ENCODE peak calls at places on chromosomes 1 and 21, in five cellular contexts. J is stomach, C is sigmoid colon, F is SK-N-SH, I is transverse colon. O is an unnamed sample. For H3K4me1, the result is how much of the 10 kb centered on the place peaks cover.

GRCh38 chr1:117671781-117672501 is 66.1 kb downstream of the TENT5C start:
- DNase-seq in J (peak), C (peak), F (no peak), I (peak), O (no peak)

GRCh38 chr1:218759795-218760194 is 413.9 kb upstream of the LYPLAL1 start:
- DNase-seq in J (no peak), C (no peak), F (no peak), I (no peak), O (no peak)

GRCh38 chr1:77687519-77687906 is 5.1 kb upstream of the ZZZ3 start:
- DNase-seq in J (no peak), C (no peak), F (no peak), I (no peak), O (no peak)

GRCh38 chr1:226886142-226886901 is 15.9 kb downstream of the PSEN2 start:
- DNase-seq in J (no peak), C (no peak), F (no peak), I (no peak), O (no peak)

GRCh38 chr21:26845066-26845749 is at the start of gene ADAMTS1:
- DNase-seq in J (peak), C (peak), F (peak), I (peak), O (peak)

GRCh38 chr1:201361652-201362504 is 15.6 kb downstream of the TNNT2 start:
- DNase-seq in J (no peak), C (no peak), F (peak), I (peak), O (no peak)

GRCh38 chr1:40849801-40850592 is 12.2 kb downstream of the CITED4 start:
- DNase-seq in J (peak), C (peak), F (peak), I (peak), O (peak)

GRCh38 chr1:115757866-115758265 is 10.6 kb downstream of the CASQ2 start:
- DNase-seq in J (no peak), C (no peak), F (no peak), I (no peak), O (peak)

GRCh38 chr21:20249401-20249800 is 748.8 kb upstream of the NCAM2 start:
- DNase-seq in J (no peak), C (no peak), F (no peak), I (no peak), O (no peak)

GRCh38 chr1:186950547-186950946 is 121.8 kb downstream of the PLA2G4A start:
- DNase-seq in J (no peak), C (no peak), F (no peak), I (no peak), O (no peak)

GRCh38 chr1:209879539-209879938 is 51.8 kb downstream of the UTP25 start:
- DNase-seq in J (no peak), C (no peak), F (peak), I (no peak), O (no peak)

GRCh38 chr1:114648503-114648902 is 21.3 kb downstream of the DENND2C start:
- DNase-seq in J (no peak), C (no peak), F (no peak), I (no peak), O (no peak)

GRCh38 chr21:42513985-42514882 is 582 bp downstream of the SLC37A1 start:
- DNase-seq in J (peak), C (peak), F (peak), I (peak), O (no peak)

GRCh38 chr1:78520216-78520615 is 29.4 kb downstream of the PTGFR start:
- DNase-seq in J (no peak), C (no peak), F (no peak), I (no peak), O (no peak)

GRCh38 chr1:235649722-235650163 is at the start of gene GNG4:
- DNase-seq in J (no peak), C (peak), F (peak), I (no peak), O (peak)

GRCh38 chr1:166848193-166848592 is 8.9 kb downstream of the POGK start:
- DNase-seq in J (no peak), C (no peak), F (no peak), I (no peak), O (no peak)

GRCh38 chr1:43835141-43836021 is 98.2 kb upstream of the ARTN start:
- DNase-seq in J (no peak), C (no peak), F (peak), I (no peak), O (peak)

GRCh38 chr1:168531605-168532345 is 12.0 kb downstream of the XCL2 start:
- DNase-seq in J (no peak), C (no peak), F (peak), I (no peak), O (no peak)

GRCh38 chr1:234326493-234327366 is 46.5 kb upstream of the COA6 start:
- DNase-seq in J (peak), C (no peak), F (peak), I (peak), O (peak)

GRCh38 chr1:95905818-95906395 is 671.9 kb downstream of the RWDD3 start:
- DNase-seq in J (no peak), C (no peak), F (peak), I (no peak), O (no peak)

GRCh38 chr1:111471538-111471937 is 2.2 kb upstream of the C1orf162 start:
- DNase-seq in J (no peak), C (no peak), F (no peak), I (no peak), O (no peak)

GRCh38 chr21:42806489-42807140 is 72.7 kb downstream of the WDR4 start:
- DNase-seq in J (no peak), C (no peak), F (no peak), I (no peak), O (peak)

GRCh38 chr1:5660141-5660935 is 331.9 kb downstream of the NPHP4 start:
- DNase-seq in J (no peak), C (peak), F (no peak), I (no peak), O (no peak)

GRCh38 chr1:82538876-82539275 is 738.1 kb downstream of the ADGRL2 start:
- DNase-seq in J (no peak), C (no peak), F (no peak), I (no peak), O (no peak)

GRCh38 chr1:69404486-69404885 is 163.2 kb upstream of the LRRC7 start:
- DNase-seq in J (no peak), C (no peak), F (no peak), I (no peak), O (no peak)

GRCh38 chr1:160225345-160225744 is 20.2 kb downstream of the PEA15 start:
- DNase-seq in J (no peak), C (no peak), F (no peak), I (no peak), O (no peak)

GRCh38 chr1:165364432-165365133 is 8.1 kb upstream of the LMX1A start:
- DNase-seq in J (no peak), C (peak), F (no peak), I (no peak), O (no peak)

GRCh38 chr1:229344937-229345684 is 2.3 kb upstream of the CCSAP start:
- DNase-seq in J (no peak), C (no peak), F (no peak), I (no peak), O (no peak)

GRCh38 chr1:177190308-177190970 is 19.7 kb downstream of the BRINP2 start:
- DNase-seq in J (no peak), C (no peak), F (no peak), I (no peak), O (no peak)

GRCh38 chr1:216285052-216285451 is 138.2 kb downstream of the USH2A start:
- DNase-seq in J (no peak), C (peak), F (no peak), I (no peak), O (no peak)

GRCh38 chr1:54135436-54136120 is 17.2 kb downstream of the CDCP2 start:
- DNase-seq in J (no peak), C (no peak), F (no peak), I (no peak), O (no peak)

GRCh38 chr1:36223373-36223995 is 759 bp upstream of the THRAP3 start:
- DNase-seq in J (no peak), C (no peak), F (peak), I (peak), O (no peak)

DNA sequence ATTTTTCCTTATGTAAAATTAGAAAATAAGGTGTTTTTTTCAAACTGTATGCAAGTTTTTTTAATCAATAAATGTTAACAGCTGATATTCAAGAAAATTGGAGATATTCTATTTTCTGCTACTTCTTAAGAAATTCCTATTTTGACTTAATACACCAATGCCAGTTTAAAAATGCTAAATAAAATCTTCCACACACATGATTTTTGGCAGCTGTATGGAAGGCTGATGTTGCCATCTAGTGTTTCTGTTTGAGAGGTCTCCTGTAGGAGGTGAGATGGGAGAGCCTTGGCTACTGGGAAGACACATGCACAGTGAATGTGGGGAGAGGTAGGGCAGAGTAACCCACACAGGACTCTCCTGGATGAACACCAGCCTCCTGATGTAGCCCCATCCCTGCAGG is 29.2 kb upstream of the OR2B11 start:
- DNase-seq in J (no peak), C (no peak), F (peak), I (peak), O (no peak)
- H3K4me1 ChIP-seq in J (under half), C (under half), F (under half), I (under half), O (under half)

GRCh38 chr1:178931843-178932551 is 61.1 kb upstream of the ANGPTL1 start:
- DNase-seq in J (no peak), C (peak), F (no peak), I (peak), O (peak)
- TF ChIP-seq EP300 in J (peak), C (peak), F (no peak), I (peak), O (peak)

GRCh38 chr1:150561830-150562367 is 12.7 kb downstream of the ADAMTSL4 start:
- DNase-seq in J (peak), C (peak), F (peak), I (peak), O (peak)

GRCh38 chr1:150564051-150564991 is 15.1 kb downstream of the MCL1 start:
- DNase-seq in J (no peak), C (peak), F (no peak), I (peak), O (no peak)

GRCh38 chr1:150563340-150564038 is 14.3 kb downstream of the ADAMTSL4 start:
- DNase-seq in J (peak), C (peak), F (peak), I (peak), O (no peak)

GRCh38 chr1:150560986-150561829 is 12.0 kb downstream of the ADAMTSL4 start:
- DNase-seq in J (peak), C (peak), F (peak), I (peak), O (peak)

DNA sequence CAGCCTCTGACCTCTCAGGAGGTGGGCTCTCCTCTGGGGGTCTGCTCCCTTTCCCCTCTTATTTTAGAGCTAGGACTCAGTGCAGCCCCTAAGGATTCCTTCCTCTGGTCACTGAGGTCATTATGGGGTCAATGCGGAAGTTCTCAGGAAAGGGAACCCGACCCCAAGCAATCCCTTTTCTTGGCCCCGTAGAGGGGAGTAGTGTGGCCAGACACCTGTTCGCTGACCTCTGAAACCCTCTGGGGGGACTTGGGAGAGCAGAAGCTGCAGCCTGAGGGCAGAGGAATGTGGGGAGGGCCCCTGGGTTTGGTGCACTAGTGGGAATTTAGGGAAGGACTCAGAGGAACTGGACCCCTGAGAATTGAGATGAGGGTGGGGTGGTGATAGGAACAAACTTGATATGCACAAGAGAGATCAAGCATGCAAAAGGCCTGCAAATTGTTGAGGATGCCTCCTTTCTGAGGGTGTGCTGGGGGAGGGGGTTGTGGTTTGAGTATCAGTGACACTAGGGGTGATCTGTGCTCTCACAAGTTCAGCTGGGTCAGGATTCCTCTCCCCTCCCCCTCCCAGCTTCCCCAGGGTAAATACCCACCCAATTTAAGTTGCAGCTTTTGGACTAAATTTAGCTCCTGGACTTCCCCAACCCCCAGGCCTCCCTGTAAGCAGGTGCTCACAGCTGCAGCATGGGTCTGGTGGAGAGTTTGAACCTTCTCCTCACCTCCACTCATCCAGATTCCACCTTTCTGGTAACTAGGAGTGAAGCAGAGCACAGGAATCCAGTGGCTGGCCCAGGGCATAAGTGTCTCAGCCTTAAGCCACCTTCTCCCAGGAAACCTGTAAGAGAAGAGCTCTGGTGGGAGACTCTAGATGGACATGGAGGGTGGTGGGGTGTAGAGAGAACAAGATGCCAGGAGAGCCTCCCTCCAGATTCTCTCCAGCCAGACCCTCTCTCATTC is 13.5 kb downstream of the ADAMTSL4 start:
- DNase-seq in J (peak), C (peak), F (no peak), I (peak), O (no peak)
- TF ChIP-seq POLR2AphosphoS5 in J (no peak), C (no peak), F (no peak), I (no peak), O (peak)

GRCh38 chr21:45116066-45116465 is 41.7 kb downstream of the ADARB1 start:
- DNase-seq in J (no peak), C (peak), F (no peak), I (no peak), O (no peak)

GRCh38 chr21:45113543-45113942 is 39.2 kb downstream of the ADARB1 start:
- DNase-seq in J (no peak), C (no peak), F (no peak), I (no peak), O (no peak)

GRCh38 chr21:45114072-45114471 is 39.7 kb downstream of the ADARB1 start:
- DNase-seq in J (no peak), C (no peak), F (no peak), I (no peak), O (no peak)

GRCh38 chr21:45115141-45115540 is 40.8 kb downstream of the ADARB1 start:
- DNase-seq in J (no peak), C (no peak), F (no peak), I (no peak), O (no peak)

GRCh38 chr21:45114475-45114874 is 40.1 kb downstream of the ADARB1 start:
- DNase-seq in J (no peak), C (no peak), F (no peak), I (no peak), O (no peak)
- H3K4me1 ChIP-seq in J (half or more), C (half or more), F (under half), I (under half), O (half or more)

GRCh38 chr1:9183441-9183840 is 51.1 kb upstream of the H6PD start:
- DNase-seq in J (no peak), C (no peak), F (no peak), I (no peak), O (no peak)
- TF ChIP-seq EP300 in J (no peak), C (no peak), F (no peak), I (no peak), O (no peak)

GRCh38 chr1:205237526-205238484 is 10.1 kb downstream of the TMCC2 start:
- DNase-seq in J (peak), C (no peak), F (no peak), I (no peak), O (no peak)
- TF ChIP-seq POLR2AphosphoS5 in J (no peak), C (no peak), F (no peak), I (no peak), O (no peak)

GRCh38 chr1:173476197-173476663 is 905 bp upstream of the PRDX6 start:
- DNase-seq in J (no peak), C (no peak), F (no peak), I (no peak), O (no peak)
- H3K4me1 ChIP-seq in J (half or more), C (half or more), F (under half), I (under half), O (half or more)

GRCh38 chr1:28740118-28740517 is 3.4 kb downstream of the YTHDF2 start:
- DNase-seq in J (no peak), C (no peak), F (no peak), I (no peak), O (no peak)

GRCh38 chr1:28735961-28736449 is 735 bp upstream of the YTHDF2 start:
- DNase-seq in J (no peak), C (no peak), F (no peak), I (no peak), O (no peak)

GRCh38 chr1:28737245-28738137 is 751 bp downstream of the YTHDF2 start:
- DNase-seq in J (peak), C (peak), F (peak), I (peak), O (no peak)

DNA sequence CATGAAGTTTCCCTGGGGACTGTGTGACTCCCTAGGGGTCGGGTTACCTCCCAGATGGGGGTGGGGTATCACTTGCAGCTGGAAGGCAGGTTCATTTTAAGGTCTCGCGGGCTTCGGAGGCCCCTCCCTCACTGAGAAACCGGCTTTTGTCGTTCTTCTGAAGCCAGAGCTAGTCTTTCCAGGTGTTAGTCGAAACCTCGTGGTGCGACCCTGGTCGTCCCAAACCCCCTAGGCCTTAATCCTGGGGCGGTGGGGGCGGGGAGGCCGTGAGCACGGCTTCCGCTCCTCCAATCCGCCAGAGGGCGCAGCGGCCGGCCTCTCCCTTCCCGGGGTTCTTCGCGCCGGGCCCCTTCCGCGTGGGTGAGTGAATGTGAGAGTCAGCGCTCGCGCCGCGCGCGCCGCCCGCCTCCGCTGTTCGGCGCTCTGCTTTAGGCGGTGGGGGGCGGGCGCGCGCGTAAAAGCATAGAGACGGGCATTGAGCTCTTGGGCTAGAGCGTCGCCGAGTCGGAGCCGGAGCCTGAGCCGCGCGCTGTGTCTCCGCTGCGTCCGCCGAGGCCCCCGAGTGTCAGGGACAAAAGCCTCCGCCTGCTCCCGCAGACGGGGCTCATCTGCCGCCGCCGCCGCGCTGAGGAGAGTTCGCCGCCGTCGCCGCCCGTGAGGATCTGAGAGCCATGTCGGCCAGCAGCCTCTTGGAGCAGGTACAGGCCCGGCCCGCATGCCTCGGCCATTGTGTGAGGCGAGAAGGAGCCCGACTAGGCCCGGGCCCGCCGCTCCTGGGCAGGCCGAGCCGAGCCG is at the start of gene YTHDF2:
- DNase-seq in J (peak), C (peak), F (peak), I (peak), O (peak)
- TF ChIP-seq EP300 in J (no peak), C (no peak), F (peak), I (no peak), O (no peak)

GRCh38 chr1:162578071-162578705 is 16.7 kb downstream of the UAP1 start:
- DNase-seq in J (no peak), C (no peak), F (no peak), I (no peak), O (no peak)

GRCh38 chr1:162580315-162580714 is 18.8 kb downstream of the UAP1 start:
- DNase-seq in J (no peak), C (no peak), F (no peak), I (no peak), O (no peak)

GRCh38 chr1:162578936-162579335 is 17.4 kb downstream of the UAP1 start:
- DNase-seq in J (no peak), C (no peak), F (no peak), I (no peak), O (no peak)
- TF ChIP-seq POLR2AphosphoS5 in J (no peak), C (no peak), F (no peak), I (no peak), O (no peak)

GRCh38 chr1:53121319-53122172 is 20.9 kb downstream of the SLC1A7 start:
- DNase-seq in J (peak), C (peak), F (peak), I (peak), O (no peak)
- H3K4me1 ChIP-seq in J (half or more), C (half or more), F (under half), I (under half), O (under half)